ENCODE peak calls at places on chromosomes 6 and 20, in six cellular contexts. O is CD8-positive, alpha-beta T cell; J is AG04450; S is SHP77; T is pons; N is HCT116. L is an unnamed sample.

GRCh38 chr20:62900692-62901584 is 25.4 kb downstream of the DIDO1 start:
- DNase-seq in S (peak), N (no peak), O (no peak), T (no peak), J (no peak), L (no peak)

GRCh38 chr6:54981276-54981609 is 134.7 kb downstream of the FAM83B start:
- DNase-seq in T (no peak), S (no peak), J (no peak), O (no peak), N (no peak), L (no peak)

GRCh38 chr20:63738687-63739128 is 868 bp upstream of the SLC2A4RG start:
- DNase-seq in S (no peak), T (no peak), O (no peak), N (no peak), J (no peak), L (peak)

GRCh38 chr6:110173506-110174132 is 5.9 kb downstream of the WASF1 start:
- DNase-seq in N (no peak), T (peak), O (no peak), S (no peak), J (no peak), L (peak)

GRCh38 chr20:24768977-24769675 is 179.9 kb upstream of the CST7 start:
- DNase-seq in J (no peak), O (no peak), N (no peak), S (no peak), T (no peak), L (no peak)

GRCh38 chr20:59003836-59004492 is 3.1 kb downstream of the CTSZ start:
- DNase-seq in N (no peak), T (no peak), J (no peak), S (no peak), O (no peak), L (no peak)

GRCh38 chr6:23244300-23244699 is 674.9 kb downstream of the HDGFL1 start:
- DNase-seq in N (no peak), S (no peak), O (no peak), J (peak), T (no peak), L (no peak)

GRCh38 chr20:53126185-53126584 is 154.0 kb downstream of the TSHZ2 start:
- DNase-seq in S (peak), N (no peak), J (no peak), O (no peak), T (no peak), L (no peak)

GRCh38 chr6:33416386-33417126 is 1.4 kb downstream of the CUTA start:
- DNase-seq in S (no peak), N (no peak), J (no peak), O (no peak), T (no peak), L (no peak)

GRCh38 chr6:140043357-140043756 is 668.9 kb upstream of the CITED2 start:
- DNase-seq in O (no peak), S (no peak), N (peak), J (peak), T (no peak), L (no peak)

GRCh38 chr6:10386260-10386659 is 28.6 kb downstream of the TFAP2A start:
- DNase-seq in J (no peak), O (no peak), S (no peak), T (no peak), N (no peak), L (no peak)

GRCh38 chr20:22836877-22837276 is 198.2 kb upstream of the SSTR4 start:
- DNase-seq in J (no peak), O (no peak), S (no peak), N (no peak), T (no peak), L (no peak)

GRCh38 chr6:20716865-20717264 is 182.6 kb downstream of the CDKAL1 start:
- DNase-seq in T (no peak), N (no peak), J (no peak), O (no peak), S (no peak), L (no peak)

GRCh38 chr6:73653571-73654424 is at the start of gene SLC17A5:
- DNase-seq in T (peak), N (peak), S (peak), J (peak), O (peak), L (peak)

GRCh38 chr6:31135710-31136109 is 3.2 kb downstream of the PSORS1C2 start:
- DNase-seq in J (no peak), N (no peak), O (no peak), T (no peak), S (no peak), L (no peak)

GRCh38 chr20:1273366-1273765 is 7.3 kb downstream of the SNPH start:
- DNase-seq in N (no peak), S (no peak), T (no peak), J (no peak), O (no peak), L (no peak)